ENCODE peak calls at places on chromosomes 13 and 19, in four cellular contexts. A, T, O and W are unnamed samples.

GRCh38 chr13:48567521-48568331 is 34.8 kb upstream of the RCBTB2 start:
- ATAC-seq in A (no peak), T (peak), O (peak), W (peak)

GRCh38 chr19:11464333-11465265 is 16.2 kb downstream of the ELAVL3 start:
- ATAC-seq in A (no peak), T (no peak), O (no peak), W (no peak)

GRCh38 chr19:1592755-1593628 is at the start of gene MBD3:
- ATAC-seq in A (peak), T (peak), O (peak), W (peak)

GRCh38 chr13:80444240-80445015 is 103.5 kb upstream of the SPRY2 start:
- ATAC-seq in A (no peak), T (no peak), O (no peak), W (no peak)

GRCh38 chr13:112768795-112769411 is 79.1 kb downstream of the ATP11A start:
- ATAC-seq in A (no peak), T (peak), O (no peak), W (no peak)

GRCh38 chr19:52189745-52190678 is at the start of gene PPP2R1A:
- ATAC-seq in A (peak), T (peak), O (peak), W (peak)

GRCh38 chr19:49186108-49186507 is 28.5 kb downstream of the TRPM4 start:
- ATAC-seq in A (no peak), T (no peak), O (no peak), W (no peak)

GRCh38 chr19:47357788-47358680 is 8.9 kb downstream of the DHX34 start:
- ATAC-seq in A (peak), T (no peak), O (no peak), W (no peak)

GRCh38 chr13:30355405-30355741 is 48.0 kb upstream of the KATNAL1 start:
- ATAC-seq in A (peak), T (peak), O (peak), W (no peak)